ENCODE peak calls at places on chromosome 3, in ten cellular contexts. E is tibial artery, W is fibroblast of lung, X is HepG2, D is spleen, V is NT2/D1, U is GM23248, P is BE2C, Z is A549, L is PC-3. Y is an unnamed sample.
A peak's percentile ranks its signal among the peaks of the same experiment; 100 is the strongest.

GRCh38 chr3:63807901-63808589 is 11.1 kb upstream of the C3orf49 start:
- DNase-seq in E (no peak), L (no peak), Z (no peak), V (no peak), D (no peak), P (no peak), X (no peak), W (no peak), U (no peak), Y (no peak)

GRCh38 chr3:105402287-105402801 is 35.6 kb downstream of the ALCAM start:
- DNase-seq in X (no peak), L (peak; percentile 97), E (no peak), P (no peak), V (peak; percentile 66), Z (peak; percentile 93), D (peak; percentile 44), U (peak; percentile 31), W (no peak), Y (peak; percentile 26)

GRCh38 chr3:169268286-169268776 is 395.2 kb downstream of the MECOM start:
- DNase-seq in V (no peak), L (no peak), P (no peak), U (no peak), X (no peak), Z (no peak), D (no peak), W (no peak), E (no peak), Y (no peak)

GRCh38 chr3:64928683-64929082 is 240.9 kb upstream of the ADAMTS9 start:
- DNase-seq in Z (no peak), W (no peak), D (no peak), U (no peak), P (no peak), V (no peak), X (no peak), L (no peak), E (no peak), Y (no peak)

GRCh38 chr3:119181765-119182164 is 8.4 kb downstream of the UPK1B start:
- DNase-seq in X (no peak), E (no peak), L (peak; percentile 98), P (no peak), V (no peak), U (peak; percentile 45), Z (peak; percentile 97), W (no peak), D (no peak), Y (peak; percentile 85)

GRCh38 chr3:131110087-131110486 is 83.4 kb downstream of the NEK11 start:
- DNase-seq in D (no peak), L (peak; percentile 55), P (no peak), W (no peak), V (no peak), U (peak; percentile 51), Z (no peak), X (no peak), E (no peak), Y (no peak)

GRCh38 chr3:107928084-107928445 is 162.8 kb downstream of the CD47 start:
- DNase-seq in Z (peak; percentile 26), W (peak; percentile 35), V (no peak), E (no peak), U (peak; percentile 72), L (peak; percentile 59), D (no peak), P (peak; percentile 11), X (no peak), Y (peak; percentile 1)

GRCh38 chr3:139835830-139836655 is 98.9 kb upstream of the CLSTN2 start:
- DNase-seq in D (no peak), X (no peak), Z (no peak), P (no peak), U (no peak), W (no peak), E (no peak), V (no peak), L (no peak), Y (no peak)

GRCh38 chr3:51932471-51933370 is 9.0 kb downstream of the RRP9 start:
- DNase-seq in Z (no peak), X (no peak), L (no peak), D (peak; percentile 41), P (no peak), V (no peak), E (peak; percentile 60), W (no peak), U (no peak), Y (no peak)

DNA sequence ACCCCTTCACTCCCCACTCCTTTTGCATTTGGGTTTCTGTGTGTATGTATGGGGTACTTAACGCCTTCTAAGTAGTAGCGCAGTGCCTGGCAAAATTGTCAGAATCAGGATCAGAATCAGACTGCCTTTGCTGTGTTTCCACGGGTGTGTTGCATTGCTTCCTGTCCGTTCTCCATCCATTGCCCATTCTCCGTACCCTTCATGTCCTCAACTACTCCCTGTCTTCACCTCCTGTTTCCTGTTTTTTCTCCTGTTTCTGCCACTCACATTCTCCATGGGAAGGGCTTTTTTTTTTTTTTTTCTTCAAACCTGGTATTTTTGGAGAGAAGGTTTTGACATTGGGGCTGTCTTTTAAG is 112.9 kb downstream of the FNDC3B start:
- DNase-seq in D (no peak), X (no peak), P (no peak), V (no peak), U (no peak), W (no peak), E (no peak), Z (no peak), L (no peak), Y (no peak)
- H3K4me1 ChIP-seq in D (peaks cover 95% of the 10 kb centered on the region), X (peaks cover 99% of the 10 kb centered on the region), P (peaks cover 25% of the 10 kb centered on the region), V (no peaks in the 10 kb centered on the region), U (peaks cover 76% of the 10 kb centered on the region), W (peaks cover 22% of the 10 kb centered on the region), E (no peaks in the 10 kb centered on the region), Z (peaks cover 94% of the 10 kb centered on the region), L (peaks cover 74% of the 10 kb centered on the region), Y (peaks cover 6% of the 10 kb centered on the region)

GRCh38 chr3:141266186-141266585 is 34.6 kb downstream of the PXYLP1 start:
- DNase-seq in P (no peak), D (no peak), X (no peak), E (peak; percentile 50), Z (no peak), W (no peak), L (no peak), V (no peak), U (no peak), Y (no peak)

GRCh38 chr3:141268281-141268680 is 36.7 kb downstream of the PXYLP1 start:
- DNase-seq in D (no peak), L (no peak), X (no peak), V (no peak), Z (no peak), P (no peak), E (no peak), W (no peak), U (no peak), Y (no peak)

GRCh38 chr3:141271279-141272033 is 39.8 kb downstream of the PXYLP1 start:
- DNase-seq in X (peak; percentile 52), V (no peak), E (no peak), L (no peak), P (no peak), Z (no peak), D (no peak), W (no peak), U (no peak), Y (peak; percentile 45)

GRCh38 chr3:141266797-141267555 is 35.4 kb downstream of the PXYLP1 start:
- DNase-seq in W (no peak), D (no peak), X (no peak), Z (no peak), E (peak; percentile 39), V (no peak), L (no peak), U (no peak), P (no peak), Y (no peak)

GRCh38 chr3:141268791-141269190 is 37.2 kb downstream of the PXYLP1 start:
- DNase-seq in Z (no peak), V (no peak), X (no peak), D (no peak), U (no peak), W (no peak), P (no peak), L (no peak), E (peak; percentile 48), Y (no peak)
- H3K4me1 ChIP-seq in Z (no peaks in the 10 kb centered on the region), V (no peaks in the 10 kb centered on the region), X (peaks cover 25% of the 10 kb centered on the region), D (peaks cover 27% of the 10 kb centered on the region), U (no peaks in the 10 kb centered on the region), W (no peaks in the 10 kb centered on the region), P (peaks cover 9% of the 10 kb centered on the region), L (peaks cover 4% of the 10 kb centered on the region), E (no peaks in the 10 kb centered on the region), Y (peaks cover 16% of the 10 kb centered on the region)

GRCh38 chr3:172106037-172106559 is 66.7 kb downstream of the FNDC3B start:
- DNase-seq in U (no peak), E (no peak), V (no peak), X (no peak), L (no peak), W (no peak), P (no peak), D (no peak), Z (no peak), Y (no peak)

GRCh38 chr3:172102123-172102882 is 62.9 kb downstream of the FNDC3B start:
- DNase-seq in W (no peak), Z (no peak), E (no peak), V (no peak), D (peak; percentile 82), P (no peak), L (no peak), U (no peak), X (no peak), Y (no peak)

GRCh38 chr3:172103724-172104123 is 64.3 kb downstream of the FNDC3B start:
- DNase-seq in P (no peak), E (no peak), X (no peak), D (no peak), Z (no peak), U (peak; percentile 86), W (no peak), V (no peak), L (no peak), Y (no peak)

GRCh38 chr3:172102883-172103310 is 63.5 kb downstream of the FNDC3B start:
- DNase-seq in D (no peak), W (no peak), Z (no peak), L (no peak), P (no peak), V (no peak), X (peak; percentile 82), E (no peak), U (no peak), Y (no peak)

DNA sequence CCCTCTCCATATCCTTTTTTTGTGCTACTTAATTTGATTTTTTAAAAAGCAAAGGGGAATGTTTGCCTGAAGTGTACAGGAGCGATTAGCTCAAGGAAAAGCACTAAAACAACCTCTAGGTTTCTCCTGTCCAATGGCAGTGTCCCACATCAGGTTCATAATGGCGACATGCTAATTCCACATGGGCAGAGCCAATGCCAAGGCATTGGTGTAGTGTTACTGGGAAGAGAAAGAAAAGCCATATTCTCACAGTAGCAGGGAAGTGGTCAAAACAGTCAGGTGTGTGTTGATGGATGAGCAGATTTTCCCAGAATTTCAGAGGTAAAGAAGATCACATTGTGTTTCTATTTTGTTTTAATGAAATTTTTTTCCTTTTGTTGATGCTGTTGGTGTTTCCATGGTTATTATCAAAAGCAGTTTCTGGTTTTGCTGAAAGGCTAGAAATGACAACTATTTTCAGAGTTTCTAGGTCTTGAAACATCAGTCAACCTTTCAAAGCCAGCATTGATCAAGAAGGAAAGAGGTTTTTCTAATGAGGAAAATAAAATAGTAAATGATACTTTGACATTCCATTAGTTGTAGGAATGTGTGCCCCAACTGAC is 65.2 kb downstream of the FNDC3B start:
- DNase-seq in D (no peak), Z (peak; percentile 29), U (no peak), P (no peak), L (no peak), V (no peak), W (no peak), E (no peak), X (no peak), Y (no peak)
- H3K4me1 ChIP-seq in D (peaks cover 96% of the 10 kb centered on the region), Z (peaks cover 92% of the 10 kb centered on the region), U (peaks cover 60% of the 10 kb centered on the region), P (no peaks in the 10 kb centered on the region), L (no peaks in the 10 kb centered on the region), V (no peaks in the 10 kb centered on the region), W (peaks cover 4% of the 10 kb centered on the region), E (no peaks in the 10 kb centered on the region), X (peaks cover 100% of the 10 kb centered on the region), Y (peaks cover 41% of the 10 kb centered on the region)

GRCh38 chr3:197511853-197512635 is 43.7 kb downstream of the BDH1 start:
- DNase-seq in W (no peak), X (no peak), Z (peak; percentile 45), D (no peak), L (no peak), V (no peak), U (no peak), E (no peak), P (no peak), Y (no peak)
- H3K4me1 ChIP-seq in W (peaks cover 8% of the 10 kb centered on the region), X (peaks cover 76% of the 10 kb centered on the region), Z (peaks cover 28% of the 10 kb centered on the region), D (peaks cover 17% of the 10 kb centered on the region), L (peaks cover 42% of the 10 kb centered on the region), V (peaks cover 9% of the 10 kb centered on the region), U (peaks cover 20% of the 10 kb centered on the region), E (no peaks in the 10 kb centered on the region), P (peaks cover 8% of the 10 kb centered on the region), Y (peaks cover 20% of the 10 kb centered on the region)

Y was measured in Caco-2.